ENCODE peak calls at places on chromosomes 6 and 20, in six cellular contexts. X is Right ventricle myocardium superior; Q is NCI-H1105; V is fibroblast of lung; F is activated CD8-positive, alpha-beta T cell treated with anti-CD3 and anti-CD28 coated beads for 36 hours; G is cardiac septum. K is an unnamed sample.

GRCh38 chr6:41964201-41964887 is 22.7 kb upstream of the CCND3 start:
- DNase-seq in X (no peak), Q (no peak), V (no peak), F (peak), G (no peak), K (no peak)

GRCh38 chr6:5665173-5665572 is 341.6 kb downstream of the NRN1 start:
- DNase-seq in X (no peak), Q (no peak), V (no peak), F (peak), G (no peak), K (no peak)

GRCh38 chr20:8076505-8077498 is 55.3 kb upstream of the PLCB1 start:
- DNase-seq in X (no peak), Q (no peak), V (no peak), F (no peak), G (no peak), K (no peak)

GRCh38 chr20:53805895-53806384 is 212.3 kb upstream of the ZNF217 start:
- DNase-seq in X (no peak), Q (no peak), V (peak), F (no peak), G (no peak), K (no peak)

GRCh38 chr20:46414608-46415007 is 8.2 kb upstream of the ELMO2 start:
- DNase-seq in X (no peak), Q (no peak), V (no peak), F (no peak), G (no peak), K (no peak)

GRCh38 chr20:25509084-25509483 is 76.2 kb downstream of the NINL start:
- DNase-seq in X (no peak), Q (no peak), V (no peak), F (no peak), G (peak), K (no peak)

GRCh38 chr20:1469925-1470571 is 3.4 kb upstream of the NSFL1C start:
- DNase-seq in X (peak), Q (peak), V (peak), F (peak), G (no peak), K (peak)

GRCh38 chr6:46651006-46651405 is 1.6 kb downstream of the CYP39A1 start:
- DNase-seq in X (no peak), Q (no peak), V (peak), F (no peak), G (no peak), K (no peak)

GRCh38 chr6:135555550-135555949 is 58.0 kb upstream of the AHI1 start:
- DNase-seq in X (no peak), Q (no peak), V (no peak), F (no peak), G (no peak), K (no peak)

GRCh38 chr6:16729183-16729696 is 32.0 kb downstream of the ATXN1 start:
- DNase-seq in X (no peak), Q (no peak), V (peak), F (peak), G (no peak), K (no peak)

GRCh38 chr6:150297327-150298028 is 71.3 kb upstream of the IYD start:
- DNase-seq in X (no peak), Q (no peak), V (peak), F (no peak), G (no peak), K (no peak)

GRCh38 chr6:38493929-38494547 is 145.7 kb downstream of the BTBD9 start:
- DNase-seq in X (peak), Q (peak), V (peak), F (peak), G (peak), K (peak)

GRCh38 chr6:106444777-106445507 is 84.4 kb downstream of the CRYBG1 start:
- DNase-seq in X (no peak), Q (peak), V (peak), F (peak), G (no peak), K (peak)

K was measured in NCI-H2107.